ENCODE peak calls at places on chromosome 15, in ten cellular contexts. D, J, H, N, X, K, A, O, R and B are unnamed samples.

GRCh38 chr15:78206326-78207109 is 27.8 kb downstream of the ACSBG1 start:
- DNase-seq in A (no peak), R (peak), D (peak), O (no peak), H (no peak), K (no peak), J (no peak), X (peak), N (no peak), B (no peak)

GRCh38 chr15:89669309-89669865 is 9.8 kb downstream of the PLIN1 start:
- DNase-seq in D (no peak), R (no peak), H (no peak), X (no peak), N (no peak), O (no peak), A (no peak), K (no peak), J (no peak), B (no peak)

GRCh38 chr15:70417536-70417935 is 319.8 kb upstream of the TLE3 start:
- DNase-seq in O (no peak), D (no peak), H (no peak), N (no peak), A (no peak), X (no peak), K (no peak), R (no peak), J (no peak), B (no peak)

GRCh38 chr15:69509131-69509530 is 56.5 kb downstream of the RPLP1 start:
- DNase-seq in H (no peak), N (no peak), O (no peak), K (no peak), D (no peak), X (no peak), A (no peak), R (no peak), J (no peak), B (no peak)

GRCh38 chr15:74200871-74201419 is 1.6 kb downstream of the STRA6 start:
- DNase-seq in R (no peak), N (no peak), H (no peak), K (no peak), A (no peak), O (no peak), X (no peak), J (no peak), D (no peak), B (no peak)

GRCh38 chr15:75836953-75837321 is 6.3 kb upstream of the UBE2Q2 start:
- DNase-seq in N (no peak), A (peak), D (no peak), O (peak), R (no peak), X (peak), H (peak), K (peak), J (no peak), B (no peak)

GRCh38 chr15:78055923-78056713 is 21.4 kb downstream of the TBC1D2B start:
- DNase-seq in X (peak), R (peak), H (no peak), D (peak), K (peak), O (no peak), J (no peak), A (peak), N (no peak), B (no peak)

GRCh38 chr15:77025471-77025901 is 30.6 kb downstream of the PSTPIP1 start:
- DNase-seq in X (no peak), D (no peak), H (no peak), A (peak), N (no peak), R (peak), K (no peak), O (no peak), J (no peak), B (no peak)

GRCh38 chr15:78671626-78672211 is 30.7 kb upstream of the CHRNB4 start:
- DNase-seq in O (no peak), R (no peak), K (no peak), A (no peak), J (peak), D (no peak), H (no peak), X (no peak), N (no peak), B (no peak)

GRCh38 chr15:85837011-85837433 is 42.3 kb upstream of the KLHL25 start:
- DNase-seq in K (no peak), N (no peak), O (no peak), X (no peak), H (no peak), J (no peak), A (no peak), R (no peak), D (no peak), B (no peak)

GRCh38 chr15:29859981-29860745 is 37.9 kb upstream of the TJP1 start:
- DNase-seq in O (no peak), K (no peak), D (no peak), A (no peak), X (peak), J (no peak), H (no peak), R (no peak), N (no peak), B (no peak)

GRCh38 chr15:74307827-74308642 is 59.4 kb downstream of the CYP11A1 start:
- DNase-seq in R (no peak), K (peak), X (peak), O (peak), A (no peak), N (no peak), D (peak), H (no peak), J (peak), B (peak)

GRCh38 chr15:29711531-29711930 is 110.7 kb downstream of the TJP1 start:
- DNase-seq in O (no peak), R (no peak), H (no peak), X (no peak), N (no peak), K (no peak), J (no peak), D (no peak), A (no peak), B (no peak)

GRCh38 chr15:81338422-81339007 is 14.6 kb upstream of the STARD5 start:
- DNase-seq in X (peak), J (no peak), N (no peak), D (no peak), O (no peak), A (peak), R (no peak), H (no peak), K (peak), B (no peak)

GRCh38 chr15:63939531-63940130 is 105.9 kb upstream of the HERC1 start:
- DNase-seq in X (peak), N (no peak), D (no peak), O (no peak), H (peak), J (no peak), A (peak), R (peak), K (no peak), B (no peak)

GRCh38 chr15:39610665-39611064 is 29.8 kb downstream of the THBS1 start:
- DNase-seq in A (no peak), D (no peak), O (no peak), H (no peak), J (no peak), X (no peak), K (no peak), R (no peak), N (no peak), B (no peak)

GRCh38 chr15:61831505-61831921 is 228.7 kb downstream of the VPS13C start:
- DNase-seq in R (no peak), J (no peak), H (no peak), N (no peak), A (no peak), X (no peak), O (no peak), K (no peak), D (no peak), B (no peak)

GRCh38 chr15:67133738-67134576 is 68.6 kb downstream of the SMAD3 start:
- DNase-seq in A (no peak), R (peak), O (peak), J (no peak), N (no peak), K (peak), X (no peak), H (peak), D (no peak), B (no peak)

GRCh38 chr15:70140543-70141375 is 43.0 kb upstream of the TLE3 start:
- DNase-seq in J (no peak), A (no peak), K (peak), N (no peak), X (peak), R (peak), O (peak), D (no peak), H (peak), B (no peak)

GRCh38 chr15:74787251-74788041 is 5.6 kb downstream of the CSK start:
- DNase-seq in A (peak), R (peak), H (peak), N (peak), J (peak), O (peak), K (no peak), X (peak), D (peak), B (no peak)

GRCh38 chr15:83288381-83288801 is 3.9 kb upstream of the BNC1 start:
- DNase-seq in X (no peak), A (no peak), H (no peak), J (no peak), R (no peak), N (no peak), O (no peak), K (no peak), D (no peak), B (no peak)

GRCh38 chr15:62940755-62941361 is 101.7 kb upstream of the TPM1 start:
- DNase-seq in N (peak), A (peak), D (peak), K (peak), H (no peak), R (no peak), O (no peak), X (peak), J (peak), B (peak)

GRCh38 chr15:89004726-89005030 is 83.6 kb upstream of the ABHD2 start:
- DNase-seq in O (no peak), J (no peak), D (no peak), A (no peak), R (no peak), N (no peak), X (no peak), K (no peak), H (no peak), B (no peak)

GRCh38 chr15:88615303-88616107 is 5.6 kb upstream of the AEN start:
- DNase-seq in N (no peak), K (no peak), R (no peak), D (no peak), H (no peak), O (peak), J (no peak), A (no peak), X (no peak), B (no peak)

GRCh38 chr15:93362821-93363220 is 273.8 kb upstream of the RGMA start:
- DNase-seq in H (no peak), N (no peak), R (no peak), A (no peak), O (no peak), J (no peak), X (no peak), D (no peak), K (no peak), B (no peak)

GRCh38 chr15:68333775-68334470 is 56.4 kb downstream of the FEM1B start:
- DNase-seq in J (no peak), R (no peak), K (no peak), X (peak), D (no peak), N (no peak), O (no peak), H (no peak), A (peak), B (no peak)

GRCh38 chr15:72306211-72306785 is 13.7 kb downstream of the CELF6 start:
- DNase-seq in H (peak), A (no peak), X (no peak), R (no peak), O (no peak), D (peak), N (peak), K (no peak), J (no peak), B (peak)